ENCODE peak calls at places on chromosome 18, in four cellular contexts. P, K, O and A are unnamed samples.
A peak's percentile ranks its signal among the peaks of the same experiment; 100 is the strongest.

GRCh38 chr18:34913837-34914755 is 127.1 kb upstream of the MAPRE2 start:
- DNase-seq in K (peak; percentile 36), O (no peak), P (no peak), A (no peak)

GRCh38 chr18:45838302-45839070 is 13.0 kb downstream of the SIGLEC15 start:
- DNase-seq in P (no peak), K (no peak), O (no peak), A (no peak)

GRCh38 chr18:78237864-78238263 is 741.8 kb upstream of the SALL3 start:
- DNase-seq in O (no peak), K (no peak), P (no peak), A (no peak)

GRCh38 chr18:23356915-23357421 is 96.1 kb upstream of the RIOK3 start:
- DNase-seq in O (no peak), K (peak; percentile 93), P (no peak), A (no peak)

GRCh38 chr18:61528961-61529360 is 195.7 kb downstream of the CDH20 start:
- DNase-seq in O (no peak), P (no peak), K (peak; percentile 38), A (no peak)

GRCh38 chr18:37567994-37568359 is 2.4 kb upstream of the CELF4 start:
- DNase-seq in O (no peak), P (no peak), K (no peak), A (no peak)

GRCh38 chr18:9079863-9080528 is 22.5 kb upstream of the NDUFV2 start:
- DNase-seq in O (no peak), K (no peak), P (no peak), A (no peak)

GRCh38 chr18:79877163-79878091 is 74.0 kb downstream of the SLC66A2 start:
- DNase-seq in O (peak; percentile 23), P (peak; percentile 59), K (no peak), A (no peak)

GRCh38 chr18:28177828-28178635 is 1.1 kb upstream of the CDH2 start:
- DNase-seq in K (peak; percentile 75), P (peak; percentile 73), O (peak; percentile 89), A (no peak)

GRCh38 chr18:7497081-7497480 is 70.0 kb upstream of the PTPRM start:
- DNase-seq in O (no peak), K (no peak), P (no peak), A (no peak)

GRCh38 chr18:43507842-43508481 is 230.7 kb upstream of the SYT4 start:
- DNase-seq in P (no peak), K (no peak), O (no peak), A (no peak)

GRCh38 chr18:24460388-24460787 is at the start of gene HRH4:
- DNase-seq in K (no peak), O (no peak), P (no peak), A (no peak)

GRCh38 chr18:901769-902168 is 2.9 kb upstream of the ADCYAP1 start:
- DNase-seq in K (no peak), O (no peak), P (no peak), A (no peak)
- H3K4me3 ChIP-seq in K (no peak overlapping the region), O (no peak overlapping the region), P (no peak overlapping the region), A (no peak overlapping the region)

GRCh38 chr18:59744271-59744721 is 47.1 kb upstream of the CCBE1 start:
- DNase-seq in O (no peak), K (peak; percentile 98), P (no peak), A (peak; percentile 12)
- H3K4me3 ChIP-seq in O (no peak overlapping the region), K (no peak overlapping the region), P (no peak overlapping the region), A (no peak overlapping the region)

GRCh38 chr18:58845913-58846312 is 18.8 kb upstream of the ZNF532 start:
- DNase-seq in K (no peak), O (no peak), P (no peak), A (no peak)

GRCh38 chr18:58844871-58845270 is 19.8 kb upstream of the ZNF532 start:
- DNase-seq in O (no peak), K (no peak), P (no peak), A (no peak)

GRCh38 chr18:58848685-58849084 is 16.0 kb upstream of the ZNF532 start:
- DNase-seq in K (peak; percentile 91), P (no peak), O (no peak), A (no peak)

GRCh38 chr18:58846325-58846724 is 18.4 kb upstream of the ZNF532 start:
- DNase-seq in P (no peak), K (no peak), O (no peak), A (no peak)

DNA sequence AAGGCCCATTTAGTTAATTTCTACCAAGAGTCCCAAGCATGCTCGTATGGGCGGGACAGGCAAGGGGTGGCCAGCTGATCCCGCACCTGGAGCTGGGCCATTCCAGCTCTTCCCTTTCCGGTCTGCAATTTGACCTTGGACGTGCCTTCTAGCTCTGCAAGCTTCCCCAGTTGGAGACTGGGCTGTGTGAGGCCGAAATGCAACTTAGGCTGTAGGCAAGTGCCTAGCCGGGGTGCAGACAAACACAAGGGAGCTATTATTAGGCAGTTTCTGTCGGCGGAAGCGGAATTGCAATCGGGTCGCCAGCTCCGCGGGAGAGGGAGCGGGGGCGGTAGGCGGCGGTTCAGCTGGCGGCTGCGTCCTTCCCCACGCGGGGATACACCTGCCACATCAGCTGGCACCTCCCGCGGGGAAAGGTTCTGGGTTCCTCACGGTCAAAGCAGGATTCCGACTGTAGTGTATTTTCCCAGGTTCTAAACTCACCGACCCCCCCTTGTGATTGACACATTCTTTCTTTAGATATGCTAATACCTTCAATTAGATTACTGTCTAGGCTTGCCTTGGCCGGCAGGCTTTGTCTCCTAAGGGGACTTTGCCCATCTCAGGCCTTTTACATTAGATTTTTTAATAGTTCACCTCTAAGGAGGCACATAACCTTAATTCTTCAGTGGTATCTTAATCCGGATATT is 17.1 kb upstream of the ZNF532 start:
- DNase-seq in K (no peak), O (peak; percentile 8), P (no peak), A (no peak)
- H3K4me3 ChIP-seq in K (no peak overlapping the region), O (no peak overlapping the region), P (peak overlapping the region; percentile 31), A (no peak overlapping the region)

GRCh38 chr18:74066018-74066417 is 81.6 kb downstream of the FBXO15 start:
- DNase-seq in K (no peak), P (no peak), O (no peak), A (no peak)
- H3K4me3 ChIP-seq in K (no peak overlapping the region), P (no peak overlapping the region), O (no peak overlapping the region), A (no peak overlapping the region)

GRCh38 chr18:3690682-3691066 is 240.7 kb downstream of the TGIF1 start:
- DNase-seq in P (no peak), K (peak; percentile 42), O (no peak), A (no peak)
- H3K4me3 ChIP-seq in P (no peak overlapping the region), K (no peak overlapping the region), O (no peak overlapping the region), A (no peak overlapping the region)